ENCODE peak calls at places on chromosomes 11 and 22, in four cellular contexts. M is RPMI8226; I is stimulated activated CD4-positive, alpha-beta T cell treated with anti-CD3 and anti-CD28 coated beads, Interleukin-2, amount 100 ng/mL, for 48 hours; N is GM10248. X is an unnamed sample.
A peak's percentile ranks its signal among the peaks of the same experiment; 100 is the strongest.

GRCh38 chr11:892106-892505 is 18.5 kb downstream of the CHID1 start:
- DNase-seq in M (no peak), I (no peak), N (no peak), X (no peak)

GRCh38 chr22:30250713-30251267 is 4.2 kb upstream of the LIF start:
- DNase-seq in M (no peak), I (no peak), N (no peak), X (no peak)

GRCh38 chr22:48754611-48755331 is 1072.9 kb downstream of the BRD1 start:
- DNase-seq in M (no peak), I (no peak), N (no peak), X (no peak)

GRCh38 chr22:25900880-25901279 is 158.9 kb downstream of the MYO18B start:
- DNase-seq in M (no peak), I (no peak), N (no peak), X (peak; percentile 72)

GRCh38 chr11:69229521-69229920 is 64.4 kb upstream of the MYEOV start:
- DNase-seq in M (peak; percentile 34), I (no peak), N (no peak), X (no peak)

GRCh38 chr11:86809561-86809960 is 9.2 kb downstream of the PRSS23 start:
- DNase-seq in M (no peak), I (no peak), N (no peak), X (no peak)

GRCh38 chr11:44716256-44716655 is 10.5 kb upstream of the TSPAN18 start:
- DNase-seq in M (no peak), I (no peak), N (no peak), X (no peak)

GRCh38 chr22:39179401-39179827 is 26.9 kb upstream of the CBX7 start:
- DNase-seq in M (no peak), I (no peak), N (no peak), X (no peak)

GRCh38 chr11:65041206-65042035 is at the start of gene SAC3D1:
- DNase-seq in M (peak; percentile 83), I (no peak), N (peak; percentile 76), X (peak; percentile 83)

GRCh38 chr11:106496677-106497076 is 419.2 kb downstream of the AASDHPPT start:
- DNase-seq in M (no peak), I (no peak), N (no peak), X (no peak)

GRCh38 chr22:27377901-27378300 is 423.7 kb downstream of the MN1 start:
- DNase-seq in M (peak; percentile 89), I (no peak), N (no peak), X (peak; percentile 63)

GRCh38 chr22:21981874-21982273 is 713 bp downstream of the TOP3B start:
- DNase-seq in M (no peak), I (no peak), N (no peak), X (no peak)

GRCh38 chr11:121572581-121573059 is 119.9 kb upstream of the SORL1-AS1 start:
- DNase-seq in M (no peak), I (no peak), N (no peak), X (no peak)

X was measured in Karpas-422.